ENCODE peak calls at places on chromosomes 5 and 9, in eight cellular contexts. F is GM13976, Y is progenitor cell of endocrine pancreas, R is OCI-LY7, A is AG09319, P is choroid plexus epithelial cell, S is AG09309, B is lower lobe of right lung. N is an unnamed sample.
A peak's percentile ranks its signal among the peaks of the same experiment; 100 is the strongest.

GRCh38 chr5:78341445-78341844 is 19.0 kb upstream of the SCAMP1 start:
- DNase-seq in F (no peak), Y (no peak), R (no peak), A (no peak), P (peak; percentile 12), S (no peak), B (no peak), N (no peak)

GRCh38 chr5:167072225-167072624 is 1219.2 kb upstream of the WWC1 start:
- DNase-seq in F (no peak), Y (no peak), R (no peak), A (no peak), P (no peak), S (no peak), B (no peak), N (no peak)

GRCh38 chr9:5452286-5452609 is 1.9 kb downstream of the CD274 start:
- DNase-seq in F (no peak), Y (no peak), R (no peak), A (no peak), P (no peak), S (no peak), B (no peak), N (no peak)

GRCh38 chr9:125437771-125438221 is 176.2 kb downstream of the GAPVD1 start:
- DNase-seq in F (no peak), Y (no peak), R (no peak), A (no peak), P (no peak), S (no peak), B (no peak), N (no peak)

GRCh38 chr5:142032747-142033631 is 20.2 kb upstream of the GNPDA1 start:
- DNase-seq in F (no peak), Y (no peak), R (no peak), A (no peak), P (no peak), S (no peak), B (no peak), N (no peak)

GRCh38 chr5:92956886-92957285 is 624.1 kb downstream of the NR2F1-AS1 start:
- DNase-seq in F (no peak), Y (no peak), R (no peak), A (no peak), P (peak; percentile 73), S (no peak), B (no peak), N (no peak)

GRCh38 chr5:158880514-158881001 is 219.2 kb downstream of the EBF1 start:
- DNase-seq in F (no peak), Y (no peak), R (peak; percentile 68), A (no peak), P (peak; percentile 56), S (no peak), B (no peak), N (no peak)

GRCh38 chr5:98786178-98786853 is 12.9 kb downstream of the RGMB start:
- DNase-seq in F (no peak), Y (no peak), R (no peak), A (no peak), P (peak; percentile 56), S (no peak), B (no peak), N (no peak)

GRCh38 chr5:132087176-132087575 is 13.6 kb downstream of the CSF2 start:
- DNase-seq in F (no peak), Y (no peak), R (no peak), A (no peak), P (no peak), S (no peak), B (no peak), N (no peak)

GRCh38 chr5:125050926-125051325 is 304.5 kb upstream of the ZNF608 start:
- DNase-seq in F (no peak), Y (no peak), R (no peak), A (no peak), P (no peak), S (no peak), B (no peak), N (no peak)

GRCh38 chr9:120966005-120966369 is 39.4 kb upstream of the TRAF1 start:
- DNase-seq in F (no peak), Y (no peak), R (no peak), A (no peak), P (no peak), S (no peak), B (no peak), N (no peak)

GRCh38 chr9:18947772-18948391 is 85.1 kb downstream of the SAXO1 start:
- DNase-seq in F (no peak), Y (no peak), R (no peak), A (no peak), P (no peak), S (no peak), B (no peak), N (no peak)

GRCh38 chr5:140469259-140469658 is 67.6 kb downstream of the ANKHD1 start:
- DNase-seq in F (no peak), Y (no peak), R (no peak), A (no peak), P (no peak), S (no peak), B (no peak), N (no peak)

GRCh38 chr5:25662610-25663009 is 1017.8 kb upstream of the CDH10 start:
- DNase-seq in F (no peak), Y (no peak), R (no peak), A (no peak), P (no peak), S (no peak), B (no peak), N (no peak)

GRCh38 chr9:96612105-96612965 is 7.3 kb downstream of the CDC14B start:
- DNase-seq in F (no peak), Y (no peak), R (no peak), A (peak; percentile 62), P (peak; percentile 89), S (peak; percentile 80), B (no peak), N (no peak)

GRCh38 chr9:76194896-76195295 is 199.3 kb downstream of the RFK start:
- DNase-seq in F (no peak), Y (no peak), R (no peak), A (no peak), P (no peak), S (no peak), B (no peak), N (no peak)

GRCh38 chr9:35575478-35575877 is 29.6 kb upstream of the TESK1 start:
- DNase-seq in F (no peak), Y (no peak), R (no peak), A (no peak), P (no peak), S (no peak), B (no peak), N (no peak)

GRCh38 chr5:133205649-133206048 is 153.8 kb downstream of the HSPA4 start:
- DNase-seq in F (no peak), Y (no peak), R (no peak), A (no peak), P (peak; percentile 42), S (no peak), B (no peak), N (no peak)

GRCh38 chr9:2809692-2810423 is 34.0 kb downstream of the PUM3 start:
- DNase-seq in F (no peak), Y (no peak), R (no peak), A (peak; percentile 89), P (peak; percentile 95), S (peak; percentile 95), B (no peak), N (no peak)

GRCh38 chr5:8517461-8517860 is 648.5 kb downstream of the MTRR start:
- DNase-seq in F (no peak), Y (no peak), R (no peak), A (no peak), P (peak; percentile 23), S (no peak), B (no peak), N (no peak)

GRCh38 chr5:8525835-8526234 is 656.9 kb downstream of the MTRR start:
- DNase-seq in F (no peak), Y (no peak), R (no peak), A (no peak), P (no peak), S (no peak), B (no peak), N (no peak)

GRCh38 chr5:8520922-8521321 is 652.0 kb downstream of the MTRR start:
- DNase-seq in F (no peak), Y (no peak), R (no peak), A (no peak), P (no peak), S (no peak), B (no peak), N (no peak)

DNA sequence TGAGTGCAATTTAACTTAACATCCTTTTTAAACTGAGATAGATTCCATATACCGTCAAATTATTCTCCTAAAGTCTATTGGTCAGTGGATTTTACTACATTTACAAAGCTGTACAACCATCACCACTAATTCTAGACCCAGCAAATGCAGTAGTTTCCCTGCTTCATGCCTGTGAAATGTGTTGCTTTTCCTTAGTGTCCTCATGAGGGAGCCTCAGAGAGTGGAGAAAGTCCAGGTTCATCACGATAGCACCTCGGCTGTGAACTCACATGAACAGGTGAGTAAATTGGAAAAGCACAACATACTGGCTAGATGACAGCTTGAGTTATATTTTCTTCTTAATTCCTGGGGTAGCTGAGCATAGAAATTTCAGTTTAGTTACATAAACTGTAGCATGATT is 653.7 kb downstream of the MTRR start:
- DNase-seq in F (no peak), Y (no peak), R (no peak), A (no peak), P (peak; percentile 3), S (no peak), B (no peak), N (no peak)
- TF ChIP-seq CTCF in F (no peak), Y (peak; percentile 22), R (no peak), A (no peak), P (peak; percentile 16), S (no peak), B (no peak), N (peak; percentile 11)

GRCh38 chr5:19608434-19608833 is 379.6 kb downstream of the CDH18 start:
- DNase-seq in F (no peak), Y (no peak), R (peak; percentile 29), A (no peak), P (peak; percentile 0), S (no peak), B (no peak), N (no peak)
- TF ChIP-seq CTCF in F (no peak), Y (peak; percentile 21), R (peak; percentile 77), A (no peak), P (no peak), S (no peak), B (no peak), N (peak; percentile 72)

GRCh38 chr9:9998491-9999287 is 614.1 kb downstream of the PTPRD start:
- DNase-seq in F (no peak), Y (no peak), R (peak; percentile 4), A (no peak), P (peak; percentile 9), S (no peak), B (no peak), N (no peak)
- TF ChIP-seq CTCF in F (peak; percentile 20), Y (peak; percentile 43), R (peak; percentile 70), A (no peak), P (peak; percentile 29), S (no peak), B (peak; percentile 23), N (peak; percentile 56)

GRCh38 chr5:108623826-108624225 is 123.9 kb upstream of the FER start:
- DNase-seq in F (no peak), Y (no peak), R (no peak), A (no peak), P (no peak), S (no peak), B (no peak), N (no peak)
- TF ChIP-seq CTCF in F (no peak), Y (no peak), R (no peak), A (no peak), P (no peak), S (no peak), B (no peak), N (no peak)

N was measured in chondrocyte.